ENCODE peak calls at places on chromosomes 2 and 18, in ten cellular contexts. Z is GM12878, V is HCT116, P is K562, G is GM12891, E is stomach, M is breast epithelium, L is endothelial cell of umbilical vein, Q is transverse colon, C is GM12892. Y is an unnamed sample.

GRCh38 chr2:26477911-26478253 is at the start of gene OTOF:
- DNase-seq in G (no peak), Q (no peak), L (peak), E (no peak), C (no peak), M (no peak), P (no peak), Z (no peak), V (no peak), Y (no peak)

GRCh38 chr2:98835831-98836385 is 100.1 kb downstream of the CRACDL start:
- DNase-seq in E (no peak), Z (peak), Q (no peak), L (no peak), V (no peak), G (no peak), M (no peak), C (no peak), P (no peak), Y (no peak)

GRCh38 chr2:26534865-26535662 is 57.1 kb upstream of the OTOF start:
- DNase-seq in E (no peak), L (no peak), M (no peak), Z (no peak), Q (no peak), G (no peak), P (no peak), V (no peak), C (no peak), Y (no peak)

GRCh38 chr2:37720533-37721218 is 49.2 kb upstream of the CDC42EP3 start:
- DNase-seq in E (no peak), Q (no peak), L (peak), V (no peak), C (no peak), G (no peak), M (no peak), Z (no peak), P (no peak), Y (no peak)

GRCh38 chr2:190407246-190407661 is 901 bp upstream of the MFSD6 start:
- DNase-seq in Z (no peak), E (no peak), P (no peak), L (no peak), G (no peak), M (no peak), C (no peak), V (no peak), Q (no peak), Y (no peak)

GRCh38 chr2:203018181-203018580 is 3.5 kb downstream of the NBEAL1 start:
- DNase-seq in G (no peak), P (no peak), Q (no peak), L (peak), C (no peak), E (no peak), V (no peak), M (no peak), Z (peak), Y (no peak)

GRCh38 chr2:31125918-31126695 is 12.1 kb downstream of the GALNT14 start:
- DNase-seq in M (no peak), P (no peak), Z (no peak), E (no peak), L (no peak), G (no peak), V (no peak), Q (no peak), C (no peak), Y (no peak)

GRCh38 chr2:109427661-109428091 is 186.1 kb downstream of the SEPTIN10 start:
- DNase-seq in G (no peak), M (no peak), C (no peak), Q (no peak), E (no peak), Z (no peak), L (no peak), P (no peak), V (no peak), Y (no peak)

GRCh38 chr2:118185210-118186109 is 97.2 kb downstream of the INSIG2 start:
- DNase-seq in G (peak), C (peak), L (peak), M (peak), Z (no peak), Q (peak), V (no peak), E (peak), P (peak), Y (peak)

GRCh38 chr18:23982154-23983071 is 32.1 kb upstream of the TTC39C start:
- DNase-seq in G (no peak), L (peak), P (no peak), E (no peak), Q (peak), C (no peak), Z (no peak), V (no peak), M (no peak), Y (no peak)

GRCh38 chr2:181685150-181685688 is 4.9 kb upstream of the NEUROD1 start:
- DNase-seq in M (no peak), E (no peak), Z (no peak), C (no peak), G (no peak), Q (no peak), L (no peak), V (no peak), P (no peak), Y (no peak)

GRCh38 chr2:120863661-120864320 is 128.1 kb downstream of the GLI2 start:
- DNase-seq in L (no peak), E (peak), G (no peak), C (no peak), Z (no peak), M (no peak), V (peak), P (peak), Q (no peak), Y (no peak)

GRCh38 chr2:241649414-241649813 is 11.9 kb downstream of the ATG4B start:
- DNase-seq in L (no peak), P (no peak), V (no peak), Z (no peak), E (no peak), Q (no peak), C (no peak), M (no peak), G (no peak), Y (no peak)

GRCh38 chr2:238422285-238422684 is 4.4 kb upstream of the ASB1 start:
- DNase-seq in C (no peak), M (no peak), G (no peak), L (no peak), V (no peak), P (peak), Q (no peak), E (no peak), Z (no peak), Y (no peak)

GRCh38 chr2:64766841-64767669 is 113.3 kb upstream of the SERTAD2 start:
- DNase-seq in Q (no peak), L (peak), V (no peak), Z (no peak), P (peak), C (no peak), G (no peak), M (no peak), E (no peak), Y (no peak)

GRCh38 chr2:939936-940620 is 10.6 kb upstream of the SNTG2 start:
- DNase-seq in P (no peak), M (no peak), C (no peak), V (no peak), Z (no peak), Q (no peak), E (no peak), G (no peak), L (no peak), Y (no peak)

GRCh38 chr2:161961046-161961445 is 113.0 kb downstream of the DPP4 start:
- DNase-seq in Q (no peak), G (no peak), V (no peak), Z (no peak), L (no peak), M (no peak), C (no peak), E (no peak), P (no peak), Y (peak)

GRCh38 chr18:61697306-61697909 is 195.4 kb downstream of the RNF152 start:
- DNase-seq in C (no peak), Z (no peak), P (no peak), M (no peak), L (peak), E (no peak), Q (no peak), V (no peak), G (no peak), Y (no peak)

GRCh38 chr18:2958819-2959298 is 54.1 kb downstream of the LPIN2 start:
- DNase-seq in E (no peak), Q (no peak), M (no peak), L (no peak), P (no peak), Z (no peak), G (no peak), C (no peak), V (no peak), Y (peak)

GRCh38 chr2:47002480-47003381 is 87.1 kb upstream of the MCFD2 start:
- DNase-seq in L (no peak), M (no peak), C (no peak), E (no peak), G (no peak), Z (no peak), V (no peak), Q (no peak), P (no peak), Y (peak)

GRCh38 chr2:27992787-27993747 is 102.5 kb downstream of the BABAM2 start:
- DNase-seq in G (no peak), M (no peak), C (no peak), E (no peak), P (no peak), Z (no peak), V (no peak), L (peak), Q (no peak), Y (peak)

GRCh38 chr2:96860065-96861029 is 2.5 kb upstream of the ANKRD39 start:
- DNase-seq in L (no peak), E (no peak), C (no peak), M (no peak), Q (no peak), P (no peak), V (no peak), G (no peak), Z (no peak), Y (no peak)

GRCh38 chr18:49588971-49589370 is 27.1 kb downstream of the LIPG start:
- DNase-seq in G (no peak), L (no peak), V (no peak), P (no peak), Z (no peak), C (no peak), M (no peak), E (no peak), Q (no peak), Y (no peak)

GRCh38 chr2:42359894-42360483 is 1.0 kb downstream of the COX7A2L start:
- DNase-seq in C (no peak), L (peak), P (peak), V (no peak), G (no peak), E (no peak), Z (no peak), Q (no peak), M (no peak), Y (peak)

GRCh38 chr18:26963292-26963691 is 97.8 kb upstream of the AQP4 start:
- DNase-seq in Z (no peak), M (no peak), G (no peak), L (no peak), E (no peak), V (no peak), Q (no peak), C (no peak), P (no peak), Y (no peak)

GRCh38 chr2:26344581-26345283 is 1.2 kb upstream of the SELENOI start:
- DNase-seq in C (no peak), M (no peak), Q (peak), L (peak), E (no peak), V (peak), G (no peak), Z (no peak), P (peak), Y (no peak)

GRCh38 chr2:193868833-193869232 is 1674.1 kb upstream of the TMEFF2 start:
- DNase-seq in Z (no peak), P (no peak), Q (no peak), E (no peak), M (no peak), G (no peak), C (no peak), L (no peak), V (no peak), Y (no peak)

GRCh38 chr2:69438580-69438979 is 1.3 kb upstream of the NFU1 start:
- DNase-seq in E (no peak), L (no peak), P (no peak), Z (no peak), M (no peak), C (no peak), G (no peak), Q (no peak), V (no peak), Y (no peak)

GRCh38 chr2:138814123-138814883 is 34.1 kb upstream of the NXPH2 start:
- DNase-seq in G (no peak), P (no peak), M (no peak), C (no peak), Q (no peak), V (peak), Z (no peak), L (no peak), E (no peak), Y (peak)

GRCh38 chr2:232162191-232162590 is 200.7 kb downstream of the DIS3L2 start:
- DNase-seq in C (no peak), E (no peak), V (no peak), Z (no peak), L (no peak), P (no peak), G (no peak), Q (no peak), M (no peak), Y (no peak)

GRCh38 chr2:240981273-240981672 is 17.1 kb upstream of the SNED1 start:
- DNase-seq in C (no peak), Q (no peak), M (no peak), V (no peak), E (no peak), L (no peak), Z (no peak), G (no peak), P (no peak), Y (no peak)

GRCh38 chr2:120761164-120761861 is 25.6 kb downstream of the GLI2 start:
- DNase-seq in Z (no peak), V (no peak), P (no peak), E (no peak), M (peak), L (no peak), G (no peak), Q (peak), C (no peak), Y (no peak)

GRCh38 chr2:240925191-240925575 is 19.0 kb downstream of the CROCC2 start:
- DNase-seq in P (no peak), G (no peak), M (peak), Q (peak), V (no peak), L (no peak), E (peak), Z (no peak), C (no peak), Y (no peak)

GRCh38 chr2:174339971-174340399 is 5.2 kb downstream of the SP9 start:
- DNase-seq in C (no peak), P (no peak), V (no peak), E (no peak), L (no peak), G (no peak), M (no peak), Q (no peak), Z (no peak), Y (no peak)

GRCh38 chr2:174340400-174341300 is 5.9 kb downstream of the SP9 start:
- DNase-seq in Q (no peak), V (no peak), M (no peak), E (no peak), P (no peak), Z (no peak), C (no peak), G (no peak), L (no peak), Y (no peak)

GRCh38 chr2:174338155-174338495 is 3.4 kb downstream of the SP9 start:
- DNase-seq in L (peak), G (no peak), C (no peak), P (no peak), Q (no peak), V (no peak), M (no peak), E (no peak), Z (no peak), Y (no peak)

GRCh38 chr2:174338626-174339570 is 4.1 kb downstream of the SP9 start:
- DNase-seq in E (no peak), L (peak), V (no peak), G (no peak), C (no peak), Z (no peak), M (no peak), P (no peak), Q (no peak), Y (no peak)

DNA sequence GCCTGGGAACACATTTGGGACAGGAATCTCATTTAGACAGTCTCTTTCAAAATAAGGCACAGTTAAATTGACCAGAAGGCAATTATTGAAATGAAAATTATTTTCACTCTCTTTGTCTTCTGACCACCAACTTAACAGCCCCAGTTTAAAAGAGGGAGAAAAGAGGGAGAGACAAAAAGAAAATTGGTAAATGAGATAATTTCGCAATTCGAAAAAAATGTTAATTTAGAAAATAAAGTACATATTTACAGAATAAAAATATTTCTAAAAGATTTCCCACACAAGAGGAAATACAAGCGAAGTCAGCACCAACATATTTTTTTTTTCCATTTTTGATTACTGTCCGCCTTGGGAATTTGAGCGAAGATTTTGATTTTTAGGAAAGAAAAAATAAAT is 4.8 kb downstream of the SP9 start:
- DNase-seq in Q (no peak), G (no peak), C (no peak), V (no peak), Z (no peak), P (no peak), L (no peak), E (no peak), M (no peak), Y (no peak)
- TF ChIP-seq POLR2AphosphoS5 in Q (no peak), G (no peak), C (no peak), V (no peak), Z (no peak), P (no peak), L (no peak), E (no peak), M (no peak), Y (no peak)

DNA sequence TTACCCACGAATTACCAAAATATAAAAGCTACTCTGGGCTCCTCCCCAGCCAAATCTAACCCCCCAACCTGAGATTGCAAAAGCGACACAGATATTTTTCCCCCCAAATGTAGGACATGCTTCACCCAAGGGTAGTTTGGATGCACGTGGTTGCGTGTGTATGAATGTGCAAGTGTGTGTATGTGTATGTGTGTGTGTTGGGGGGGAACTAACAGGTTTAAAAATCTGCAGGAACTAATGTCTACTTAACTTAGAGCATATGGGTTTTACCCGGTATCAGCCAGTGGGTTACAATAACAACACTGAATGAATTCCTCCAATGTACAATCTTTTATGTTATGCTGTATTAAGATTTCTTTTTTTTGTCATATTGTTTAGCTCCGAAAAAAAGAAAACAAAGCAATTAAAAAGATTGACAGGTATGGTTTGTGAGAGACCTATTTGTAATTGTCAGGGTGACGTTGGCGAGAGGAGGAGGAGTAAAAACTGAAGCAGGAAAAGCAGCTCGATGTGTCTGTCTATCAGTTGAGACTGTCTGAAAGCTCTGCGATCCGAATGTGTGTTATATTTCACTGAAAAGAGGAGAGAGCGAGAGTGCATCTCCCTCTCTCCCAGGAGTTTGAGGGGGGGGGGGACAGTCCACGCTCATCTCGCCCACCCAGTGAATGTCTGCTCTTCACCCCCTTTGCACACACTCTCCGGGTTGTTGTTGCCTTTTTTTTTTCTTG is at the start of gene TSHZ1:
- DNase-seq in E (peak), C (no peak), M (no peak), P (peak), G (no peak), Q (peak), L (peak), V (peak), Z (peak), Y (peak)
- TF ChIP-seq POLR2AphosphoS5 in E (peak), C (peak), M (no peak), P (no peak), G (peak), Q (peak), L (peak), V (no peak), Z (peak), Y (peak)

GRCh38 chr2:68045337-68045736 is 17.5 kb downstream of the C1D start:
- DNase-seq in G (no peak), E (no peak), P (no peak), L (no peak), M (no peak), Z (no peak), Q (no peak), C (no peak), V (no peak), Y (no peak)
- TF ChIP-seq POLR2AphosphoS5 in G (no peak), E (no peak), P (no peak), L (no peak), M (no peak), Z (no peak), Q (no peak), C (no peak), V (no peak), Y (no peak)

GRCh38 chr2:36411962-36412444 is 56.4 kb downstream of the CRIM1 start:
- DNase-seq in L (peak), G (no peak), E (no peak), Z (no peak), C (no peak), M (no peak), P (no peak), Q (no peak), V (no peak), Y (no peak)

GRCh38 chr2:36414307-36414706 is 58.7 kb downstream of the CRIM1 start:
- DNase-seq in G (no peak), L (no peak), Z (no peak), C (no peak), M (no peak), E (no peak), P (no peak), V (no peak), Q (no peak), Y (no peak)

GRCh38 chr2:36410681-36411080 is 55.1 kb downstream of the CRIM1 start:
- DNase-seq in M (no peak), C (no peak), Z (no peak), G (no peak), Q (no peak), P (no peak), E (no peak), V (no peak), L (no peak), Y (no peak)

GRCh38 chr2:36415623-36416022 is 60.0 kb downstream of the CRIM1 start:
- DNase-seq in Z (no peak), M (no peak), E (no peak), C (no peak), L (no peak), V (no peak), Q (no peak), G (no peak), P (no peak), Y (no peak)

GRCh38 chr2:36413218-36413617 is 57.6 kb downstream of the CRIM1 start:
- DNase-seq in P (no peak), L (peak), M (no peak), C (no peak), G (no peak), Q (no peak), E (no peak), Z (no peak), V (no peak), Y (no peak)
- TF ChIP-seq POLR2AphosphoS5 in P (no peak), L (peak), M (no peak), C (no peak), G (no peak), Q (peak), E (no peak), Z (no peak), V (no peak), Y (no peak)

Y was measured in HL-60.